ENCODE peak calls at places on chromosomes 3 and 15, in nine cellular contexts. Y is sigmoid colon, V is tibial nerve, O is IMR-90, X is breast epithelium, K is stomach, I is heart left ventricle, R is GM12878, W is transverse colon. S is an unnamed sample.

GRCh38 chr3:125051715-125052581 is 3.8 kb downstream of the HEG1 start:
- DNase-seq in Y (peak; percentile 88), V (no peak), O (peak; percentile 91), X (no peak), K (no peak), I (peak; percentile 76), R (peak; percentile 56), W (peak; percentile 30), S (no peak)

GRCh38 chr15:90033448-90033847 is 32.3 kb downstream of the ZNF710 start:
- DNase-seq in Y (peak; percentile 45), V (no peak), O (no peak), X (no peak), K (no peak), I (no peak), R (no peak), W (no peak), S (no peak)

GRCh38 chr15:80183291-80183690 is 30.5 kb downstream of the FAH start:
- DNase-seq in Y (no peak), V (no peak), O (no peak), X (no peak), K (no peak), I (no peak), R (no peak), W (no peak), S (no peak)

GRCh38 chr15:57158589-57158988 is 217.7 kb upstream of the CGNL1 start:
- DNase-seq in Y (no peak), V (no peak), O (peak; percentile 48), X (no peak), K (no peak), I (peak; percentile 39), R (no peak), W (no peak), S (no peak)

GRCh38 chr15:99282129-99282528 is 30.8 kb downstream of the LRRC28 start:
- DNase-seq in Y (no peak), V (no peak), O (no peak), X (no peak), K (no peak), I (no peak), R (no peak), W (no peak), S (no peak)

GRCh38 chr3:178140491-178140890 is 395.7 kb upstream of the KCNMB2 start:
- DNase-seq in Y (no peak), V (no peak), O (peak; percentile 57), X (no peak), K (no peak), I (no peak), R (no peak), W (no peak), S (no peak)

GRCh38 chr3:122938756-122939425 is 88.7 kb downstream of the SEMA5B start:
- DNase-seq in Y (no peak), V (no peak), O (no peak), X (no peak), K (peak; percentile 32), I (peak; percentile 39), R (no peak), W (no peak), S (peak; percentile 34)

GRCh38 chr3:146746190-146746589 is 141.0 kb upstream of the PLSCR5 start:
- DNase-seq in Y (no peak), V (no peak), O (peak; percentile 23), X (no peak), K (no peak), I (no peak), R (no peak), W (no peak), S (no peak)

GRCh38 chr15:76390571-76390970 is 54.0 kb downstream of the ISL2 start:
- DNase-seq in Y (no peak), V (no peak), O (no peak), X (no peak), K (no peak), I (no peak), R (no peak), W (no peak), S (no peak)

GRCh38 chr15:36933239-36933990 is 166.9 kb downstream of the MEIS2 start:
- DNase-seq in Y (no peak), V (no peak), O (no peak), X (no peak), K (no peak), I (no peak), R (no peak), W (no peak), S (no peak)

GRCh38 chr15:42273900-42274692 is 863 bp upstream of the TMEM87A start:
- DNase-seq in Y (peak; percentile 83), V (peak; percentile 54), O (peak; percentile 67), X (peak; percentile 67), K (peak; percentile 70), I (peak; percentile 70), R (peak; percentile 30), W (peak; percentile 82), S (peak; percentile 62)

GRCh38 chr3:104909188-104909587 is 457.5 kb upstream of the ALCAM start:
- DNase-seq in Y (no peak), V (no peak), O (peak; percentile 92), X (no peak), K (no peak), I (no peak), R (no peak), W (no peak), S (no peak)

GRCh38 chr15:39432007-39432406 is 148.9 kb upstream of the THBS1 start:
- DNase-seq in Y (no peak), V (no peak), O (no peak), X (no peak), K (no peak), I (no peak), R (no peak), W (no peak), S (no peak)

GRCh38 chr15:73683624-73684536 is at the start of gene CD276:
- DNase-seq in Y (peak; percentile 87), V (peak; percentile 61), O (peak; percentile 64), X (peak; percentile 61), K (peak; percentile 80), I (peak; percentile 89), R (no peak), W (peak; percentile 73), S (peak; percentile 93)
- TF ChIP-seq CTCF in Y (no peak), V (peak; percentile 8), O (peak; percentile 43), X (no peak), K (peak; percentile 1), I (peak; percentile 24), R (no peak), W (peak; percentile 18), S (no peak)

GRCh38 chr3:192833177-192833890 is 84.3 kb downstream of the MB21D2 start:
- DNase-seq in Y (no peak), V (no peak), O (peak; percentile 92), X (no peak), K (no peak), I (no peak), R (no peak), W (no peak), S (no peak)

GRCh38 chr3:192830279-192831110 is 87.2 kb downstream of the MB21D2 start:
- DNase-seq in Y (no peak), V (no peak), O (peak; percentile 54), X (no peak), K (no peak), I (no peak), R (no peak), W (no peak), S (no peak)

GRCh38 chr3:192831111-192831644 is 86.5 kb downstream of the MB21D2 start:
- DNase-seq in Y (no peak), V (no peak), O (peak; percentile 98), X (no peak), K (no peak), I (no peak), R (no peak), W (no peak), S (no peak)

GRCh38 chr3:192834428-192834827 is 83.2 kb downstream of the MB21D2 start:
- DNase-seq in Y (no peak), V (no peak), O (no peak), X (no peak), K (no peak), I (no peak), R (no peak), W (no peak), S (no peak)

DNA sequence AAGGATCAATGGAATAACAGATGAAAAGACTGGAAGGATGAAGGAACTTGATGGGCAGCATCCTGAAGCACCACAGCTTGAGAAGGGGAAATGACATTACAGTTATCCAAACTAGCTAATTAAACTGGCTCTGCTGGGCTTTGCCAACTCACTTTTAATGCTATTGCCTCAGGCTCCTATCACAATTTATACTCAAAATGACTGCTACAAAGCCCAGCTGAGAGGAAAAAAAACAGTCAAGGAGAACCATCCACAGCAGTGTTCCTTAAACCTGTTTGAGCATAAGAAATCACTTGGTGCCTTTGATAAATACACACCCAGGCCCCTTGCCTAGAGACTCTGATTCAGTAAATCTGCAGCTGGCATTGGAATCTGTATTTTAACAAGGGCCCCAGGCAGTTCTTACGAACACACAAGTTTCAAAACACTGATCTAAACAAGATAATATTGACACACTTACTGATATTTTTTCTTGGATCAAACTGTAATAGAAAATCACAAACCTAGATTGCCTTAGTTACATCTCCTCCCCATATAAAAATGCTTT is 85.8 kb downstream of the MB21D2 start:
- DNase-seq in Y (no peak), V (no peak), O (no peak), X (no peak), K (no peak), I (no peak), R (no peak), W (no peak), S (no peak)
- TF ChIP-seq POLR2A in Y (no peak), V (no peak), O (no peak), X (no peak), K (no peak), I (no peak), R (no peak), W (no peak), S (no peak)

GRCh38 chr3:50095352-50095998 is 6.8 kb downstream of the RBM5 start:
- DNase-seq in Y (no peak), V (no peak), O (peak; percentile 46), X (no peak), K (no peak), I (no peak), R (no peak), W (peak; percentile 44), S (no peak)

GRCh38 chr3:50088725-50089602 is at the start of gene RBM5:
- DNase-seq in Y (peak; percentile 96), V (peak; percentile 92), O (peak; percentile 91), X (peak; percentile 93), K (peak; percentile 92), I (peak; percentile 96), R (peak; percentile 64), W (peak; percentile 93), S (peak; percentile 99)

GRCh38 chr3:50089603-50089945 is 855 bp downstream of the RBM5 start:
- DNase-seq in Y (no peak), V (peak; percentile 17), O (peak; percentile 21), X (no peak), K (no peak), I (no peak), R (no peak), W (no peak), S (no peak)

DNA sequence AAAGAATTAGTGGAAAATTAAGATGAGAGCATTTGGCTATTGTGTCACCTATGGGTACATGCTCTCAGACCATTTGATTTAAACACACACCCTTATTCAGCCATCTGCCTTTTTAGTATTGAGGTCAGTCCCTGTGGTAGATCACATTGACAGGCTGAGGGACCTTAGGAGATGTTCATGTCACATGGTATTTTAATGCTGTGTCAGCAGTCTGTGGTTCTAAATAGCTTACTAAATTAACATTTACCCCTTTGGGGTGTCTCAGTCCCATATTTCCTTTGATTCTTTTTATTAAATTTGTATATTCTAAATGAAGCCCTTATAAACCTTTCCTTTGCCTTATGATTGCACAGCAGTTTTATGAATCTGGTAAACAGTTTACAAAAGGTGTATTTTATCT is 2.3 kb downstream of the RBM5 start:
- DNase-seq in Y (no peak), V (no peak), O (no peak), X (no peak), K (no peak), I (no peak), R (no peak), W (no peak), S (no peak)
- H3K4me3 ChIP-seq in Y (no peak overlapping the region), V (no peak overlapping the region), O (no peak overlapping the region), X (peak overlapping the region; percentile 83), K (peak overlapping the region; percentile 82), I (no peak overlapping the region), R (peak overlapping the region; percentile 78), W (no peak overlapping the region), S (no peak overlapping the region)

GRCh38 chr3:73618461-73618860 is 6.3 kb downstream of the PDZRN3 start:
- DNase-seq in Y (no peak), V (no peak), O (peak; percentile 56), X (no peak), K (no peak), I (no peak), R (no peak), W (no peak), S (no peak)
- TF ChIP-seq CTCF in Y (no peak), V (no peak), O (no peak), X (no peak), K (no peak), I (no peak), R (no peak), W (no peak), S (no peak)

S was measured in lower leg skin.